ENCODE peak calls at places on chromosome 6, in four cellular contexts. Y, V, I and C are unnamed samples.

GRCh38 chr6:56346958-56347357 is 99.6 kb upstream of the COL21A1 start:
- DNase-seq in Y (no peak), V (no peak), I (no peak), C (no peak)

GRCh38 chr6:4613795-4614194 is 162.4 kb upstream of the CDYL start:
- DNase-seq in Y (no peak), V (no peak), I (no peak), C (no peak)

GRCh38 chr6:107670792-107671199 is 153.3 kb downstream of the SCML4 start:
- DNase-seq in Y (no peak), V (peak; percentile 57), I (peak; percentile 82), C (no peak)

GRCh38 chr6:31096656-31097055 is 15.7 kb downstream of the C6orf15 start:
- DNase-seq in Y (no peak), V (no peak), I (no peak), C (no peak)

GRCh38 chr6:74534485-74535211 is 671.2 kb downstream of the COL12A1 start:
- DNase-seq in Y (no peak), V (peak; percentile 9), I (no peak), C (no peak)

GRCh38 chr6:104537185-104537584 is 322.5 kb downstream of the HACE1 start:
- DNase-seq in Y (no peak), V (no peak), I (no peak), C (no peak)

GRCh38 chr6:42566614-42567208 is 2.9 kb downstream of the UBR2 start:
- DNase-seq in Y (no peak), V (no peak), I (no peak), C (no peak)

GRCh38 chr6:7154341-7155139 is 46.8 kb downstream of the RREB1 start:
- DNase-seq in Y (no peak), V (no peak), I (no peak), C (no peak)

GRCh38 chr6:25088513-25088912 is 152.8 kb upstream of the RIPOR2 start:
- DNase-seq in Y (no peak), V (no peak), I (no peak), C (no peak)

GRCh38 chr6:88166493-88166900 is 350 bp upstream of the CNR1 start:
- DNase-seq in Y (no peak), V (no peak), I (peak; percentile 85), C (peak; percentile 79)

GRCh38 chr6:152273638-152274037 is 363.5 kb downstream of the SYNE1 start:
- DNase-seq in Y (peak; percentile 58), V (no peak), I (no peak), C (no peak)

GRCh38 chr6:39746795-39747194 is 21.6 kb upstream of the KIF6 start:
- DNase-seq in Y (no peak), V (no peak), I (no peak), C (no peak)

GRCh38 chr6:122869437-122870024 is 80.5 kb downstream of the SMPDL3A start:
- DNase-seq in Y (peak; percentile 59), V (no peak), I (no peak), C (no peak)

GRCh38 chr6:32972353-32973143 is 4.2 kb downstream of the BRD2 start:
- DNase-seq in Y (no peak), V (no peak), I (peak; percentile 94), C (peak; percentile 76)

GRCh38 chr6:119881416-119881815 is 531.9 kb upstream of the MAN1A1 start:
- DNase-seq in Y (no peak), V (no peak), I (no peak), C (no peak)

GRCh38 chr6:132188865-132189264 is 212.4 kb downstream of the MOXD1 start:
- DNase-seq in Y (no peak), V (no peak), I (no peak), C (no peak)

GRCh38 chr6:44058617-44059358 is 68.5 kb downstream of the MRPL14 start:
- DNase-seq in Y (peak; percentile 99), V (no peak), I (peak; percentile 85), C (peak; percentile 92)

GRCh38 chr6:116444092-116444491 is 17.1 kb upstream of the CALHM6 start:
- DNase-seq in Y (no peak), V (no peak), I (no peak), C (no peak)

GRCh38 chr6:29676981-29677601 is 3.9 kb downstream of the ZFP57 start:
- DNase-seq in Y (peak; percentile 63), V (no peak), I (no peak), C (no peak)

GRCh38 chr6:51514396-51515051 is 572.9 kb downstream of the PKHD1 start:
- DNase-seq in Y (no peak), V (no peak), I (no peak), C (no peak)

GRCh38 chr6:44942201-44942600 is 385.9 kb upstream of the RUNX2 start:
- DNase-seq in Y (no peak), V (no peak), I (no peak), C (no peak)

GRCh38 chr6:13251242-13251641 is 77.1 kb downstream of the TBC1D7 start:
- DNase-seq in Y (no peak), V (no peak), I (no peak), C (no peak)

GRCh38 chr6:69487688-69488087 is 309.1 kb downstream of the LMBRD1 start:
- DNase-seq in Y (no peak), V (no peak), I (no peak), C (no peak)

GRCh38 chr6:14673201-14673600 is 555.6 kb downstream of the CD83 start:
- DNase-seq in Y (no peak), V (no peak), I (no peak), C (no peak)

GRCh38 chr6:44180406-44180805 is 21.8 kb downstream of the CAPN11 start:
- DNase-seq in Y (no peak), V (no peak), I (peak; percentile 47), C (no peak)

GRCh38 chr6:38612386-38612965 is 27.3 kb downstream of the BTBD9 start:
- DNase-seq in Y (no peak), V (no peak), I (no peak), C (no peak)

GRCh38 chr6:132669690-132670291 is 10.8 kb upstream of the TAAR1 start:
- DNase-seq in Y (peak; percentile 63), V (no peak), I (no peak), C (no peak)

GRCh38 chr6:151485616-151486015 is 8.2 kb upstream of the CCDC170 start:
- DNase-seq in Y (no peak), V (no peak), I (no peak), C (no peak)

GRCh38 chr6:26065952-26066380 is 21.3 kb upstream of the HFE start:
- DNase-seq in Y (peak; percentile 79), V (peak; percentile 77), I (no peak), C (peak; percentile 68)

GRCh38 chr6:15754035-15754705 is 91.3 kb upstream of the DTNBP1 start:
- DNase-seq in Y (peak; percentile 27), V (no peak), I (no peak), C (no peak)

GRCh38 chr6:153129873-153130514 is 1.1 kb downstream of the RGS17 start:
- DNase-seq in Y (no peak), V (no peak), I (peak; percentile 72), C (no peak)

GRCh38 chr6:46993846-46994245 is 48.3 kb downstream of the ADGRF1 start:
- DNase-seq in Y (peak; percentile 98), V (no peak), I (no peak), C (no peak)

GRCh38 chr6:119443993-119444641 is 94.6 kb upstream of the MAN1A1 start:
- DNase-seq in Y (no peak), V (no peak), I (no peak), C (no peak)

GRCh38 chr6:25462235-25462897 is 183.2 kb downstream of the CARMIL1 start:
- DNase-seq in Y (no peak), V (no peak), I (no peak), C (no peak)

GRCh38 chr6:69888842-69889590 is 22.7 kb downstream of the COL19A1 start:
- DNase-seq in Y (no peak), V (no peak), I (no peak), C (no peak)

GRCh38 chr6:22737331-22737730 is 168.0 kb downstream of the HDGFL1 start:
- DNase-seq in Y (no peak), V (peak; percentile 16), I (no peak), C (no peak)

GRCh38 chr6:161131367-161131766 is 139.8 kb downstream of the MAP3K4 start:
- DNase-seq in Y (no peak), V (no peak), I (no peak), C (no peak)
- TF ChIP-seq CTCF in Y (no peak), V (no peak), I (no peak), C (no peak)

DNA sequence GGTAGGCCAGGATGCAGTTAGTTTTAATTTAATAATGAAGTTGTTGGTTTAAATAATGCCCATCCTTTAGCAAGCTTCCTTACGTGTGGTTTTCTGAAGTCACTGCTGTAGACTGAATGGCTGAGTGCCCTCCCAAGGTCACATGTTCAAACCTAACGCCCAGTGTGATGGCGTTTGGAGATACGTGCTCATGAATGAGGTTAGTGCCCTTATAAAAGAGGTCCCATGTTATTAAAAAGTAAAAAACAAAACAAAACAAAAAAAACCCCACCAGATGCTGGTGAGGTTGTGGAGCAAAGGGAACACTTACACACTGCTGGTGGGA is 16.3 kb downstream of the LRP11 start:
- DNase-seq in Y (no peak), V (no peak), I (no peak), C (no peak)
- H3K9me3 ChIP-seq in Y (no peaks in the 10 kb centered on the region), V (no peaks in the 10 kb centered on the region), I (no peaks in the 10 kb centered on the region), C (no peaks in the 10 kb centered on the region)

DNA sequence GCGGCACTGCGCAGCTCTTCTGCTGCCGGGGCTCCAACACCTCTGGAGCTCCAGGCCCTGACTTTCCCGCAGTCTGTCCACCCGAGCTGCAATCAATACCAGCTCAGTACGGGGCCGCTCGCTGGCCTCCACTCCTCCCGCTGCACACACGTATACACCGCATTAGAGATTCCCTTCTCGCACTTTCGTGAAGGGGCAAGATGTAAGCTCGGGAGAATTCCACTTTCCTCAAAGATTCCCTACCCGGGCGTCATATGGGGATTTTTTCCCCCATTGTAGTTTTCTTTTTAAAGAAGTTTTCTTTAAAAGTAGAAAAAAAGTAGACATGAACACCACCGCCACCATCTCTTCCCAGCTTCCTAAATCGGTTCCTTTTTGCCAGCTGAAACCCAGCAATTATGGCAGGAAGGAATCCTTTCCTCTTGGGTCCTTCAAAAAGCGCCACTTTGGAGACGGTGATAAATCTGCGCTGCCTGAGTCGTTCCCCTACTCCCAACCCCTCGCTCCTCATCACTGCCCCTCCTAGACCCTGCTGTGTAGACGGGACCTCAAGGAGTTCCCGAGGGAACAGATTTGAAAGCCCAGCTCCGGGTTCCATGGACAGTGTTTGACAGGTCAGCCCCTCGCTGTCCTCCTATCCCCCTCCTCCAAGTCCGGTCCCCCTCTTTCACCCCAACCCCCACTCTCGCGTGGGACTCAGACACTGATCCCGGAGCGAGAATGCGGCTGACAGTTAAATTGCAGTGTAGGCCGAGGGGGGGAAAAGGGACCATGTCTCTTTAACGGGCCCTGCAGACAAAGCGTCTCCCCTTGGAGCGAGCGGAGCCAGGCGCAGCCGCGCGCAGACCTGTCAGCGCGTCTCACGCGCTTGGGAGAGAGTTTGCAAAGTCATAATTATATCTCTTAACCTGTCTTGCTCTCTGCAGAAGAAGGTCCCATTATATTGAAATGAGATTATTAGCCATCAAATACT is 39.5 kb downstream of the NCR2 start:
- DNase-seq in Y (no peak), V (no peak), I (no peak), C (no peak)
- H3K27me3 ChIP-seq in Y (peaks cover 13% of the 10 kb centered on the region), V (peaks cover 80% of the 10 kb centered on the region), I (peaks cover 88% of the 10 kb centered on the region), C (peaks cover 69% of the 10 kb centered on the region)

DNA sequence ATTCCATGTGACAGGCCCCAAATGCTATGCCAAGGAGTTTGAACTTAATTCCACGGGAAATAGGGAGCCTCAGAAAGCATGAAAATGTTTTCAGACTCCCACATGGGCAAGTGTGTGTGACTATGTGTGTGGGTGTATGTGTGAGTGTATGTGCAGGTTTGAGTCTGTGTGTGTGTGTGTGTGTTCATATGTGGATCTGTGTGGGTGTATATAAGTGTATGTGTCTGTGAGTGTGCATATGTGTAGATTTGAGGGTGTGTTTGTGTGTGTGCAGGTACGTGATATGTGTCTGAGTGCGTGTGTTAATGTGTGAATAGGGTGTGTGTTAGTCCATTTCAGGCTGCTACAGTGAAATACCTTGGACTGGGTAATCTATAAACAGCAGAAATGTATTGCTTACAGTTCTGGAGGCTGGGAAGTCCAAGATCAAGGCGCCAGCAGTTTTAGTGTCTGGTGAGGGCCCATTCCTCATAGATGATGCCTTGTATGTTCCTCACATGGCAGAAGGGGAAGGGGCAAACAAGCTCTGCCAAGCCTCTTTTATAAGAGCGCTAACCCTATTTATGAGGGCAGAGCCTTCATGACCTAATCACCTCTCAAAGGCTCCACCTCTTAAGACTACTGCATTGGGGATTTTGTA is 181.1 kb upstream of the TAB2 start:
- DNase-seq in Y (no peak), V (no peak), I (no peak), C (no peak)
- TF ChIP-seq CTCF in Y (no peak), V (no peak), I (no peak), C (no peak)